ENCODE peak calls at places on chromosomes 1 and 21, in ten cellular contexts. I is small intestine; H is NT2/D1; A is tibial nerve; G is ovary; J is HepG2; T is body of pancreas; B is naive thymus-derived CD4-positive, alpha-beta T cell; O is IMR-90; C is mucosa of descending colon. P is an unnamed sample.

GRCh38 chr1:205301842-205302588 is 19.5 kb downstream of the NUAK2 start:
- DNase-seq in I (peak; percentile 83), G (no peak), C (no peak), A (no peak), T (no peak), O (peak; percentile 74), H (no peak), J (no peak), B (no peak), P (no peak)

GRCh38 chr1:30036666-30037065 is 686.7 kb downstream of the MATN1 start:
- DNase-seq in B (no peak), G (no peak), H (no peak), J (no peak), A (no peak), T (no peak), I (no peak), C (no peak), O (no peak), P (no peak)

GRCh38 chr21:42461881-42462877 is 33.8 kb downstream of the RSPH1 start:
- DNase-seq in I (peak; percentile 96), J (no peak), B (no peak), T (peak; percentile 61), G (no peak), O (no peak), A (no peak), C (peak; percentile 79), H (no peak), P (peak; percentile 30)

GRCh38 chr1:199404191-199404590 is 623.3 kb upstream of the NR5A2 start:
- DNase-seq in G (no peak), C (no peak), H (no peak), O (peak; percentile 57), A (no peak), I (no peak), J (no peak), T (no peak), B (no peak), P (no peak)

GRCh38 chr1:207833381-207833780 is 77.5 kb downstream of the CD34 start:
- DNase-seq in A (no peak), T (no peak), C (peak; percentile 1), B (no peak), O (no peak), H (no peak), I (no peak), J (no peak), G (no peak), P (no peak)

GRCh38 chr21:46081862-46082637 is 15.9 kb upstream of the COL6A2 start:
- DNase-seq in H (no peak), J (no peak), B (no peak), O (no peak), T (no peak), A (no peak), C (no peak), G (peak; percentile 17), I (no peak), P (peak; percentile 16)

GRCh38 chr1:42925132-42925769 is 33.4 kb downstream of the SLC2A1 start:
- DNase-seq in G (no peak), J (no peak), B (no peak), O (no peak), C (no peak), I (no peak), H (no peak), T (no peak), A (no peak), P (no peak)

GRCh38 chr1:247294282-247294681 is 37.4 kb downstream of the ZNF496 start:
- DNase-seq in B (no peak), T (no peak), H (no peak), C (no peak), J (no peak), O (peak; percentile 94), A (no peak), G (no peak), I (no peak), P (no peak)

GRCh38 chr1:220124542-220124941 is 30.6 kb downstream of the IARS2 start:
- DNase-seq in A (no peak), J (no peak), H (no peak), I (peak; percentile 28), C (no peak), B (no peak), T (no peak), O (peak; percentile 71), G (no peak), P (no peak)

GRCh38 chr1:18484726-18485125 is 4.0 kb downstream of the KLHDC7A start:
- DNase-seq in G (no peak), O (no peak), B (no peak), H (no peak), J (no peak), I (no peak), A (no peak), C (no peak), T (no peak), P (no peak)
- H3K4me1 ChIP-seq in G (no peaks in the 10 kb centered on the region), O (no peaks in the 10 kb centered on the region), B (no peaks in the 10 kb centered on the region), H (peaks cover 12% of the 10 kb centered on the region), J (peaks cover 55% of the 10 kb centered on the region), I (no peaks in the 10 kb centered on the region), A (peaks cover 15% of the 10 kb centered on the region), C (no peaks in the 10 kb centered on the region), T (peaks cover 37% of the 10 kb centered on the region), P (peaks cover 11% of the 10 kb centered on the region)

GRCh38 chr1:2528966-2529750 is 905 bp downstream of the HES5 start:
- DNase-seq in T (peak; percentile 46), G (no peak), H (no peak), A (no peak), I (no peak), J (no peak), C (peak; percentile 60), O (no peak), B (peak; percentile 45), P (peak; percentile 73)
- H3K4me1 ChIP-seq in T (peaks cover 64% of the 10 kb centered on the region), G (peaks cover 18% of the 10 kb centered on the region), H (peaks cover 21% of the 10 kb centered on the region), A (peaks cover 67% of the 10 kb centered on the region), I (peaks cover 18% of the 10 kb centered on the region), J (peaks cover 44% of the 10 kb centered on the region), C (peaks cover 54% of the 10 kb centered on the region), O (peaks cover 15% of the 10 kb centered on the region), B (peaks cover 30% of the 10 kb centered on the region), P (no peaks in the 10 kb centered on the region)

GRCh38 chr1:8409666-8410065 is 91.8 kb downstream of the SLC45A1 start:
- DNase-seq in J (no peak), B (no peak), C (no peak), A (no peak), O (no peak), I (peak; percentile 54), H (no peak), T (no peak), G (no peak), P (no peak)

GRCh38 chr1:8407652-8408051 is 89.7 kb downstream of the SLC45A1 start:
- DNase-seq in G (no peak), A (no peak), B (no peak), J (no peak), C (no peak), H (no peak), T (no peak), O (no peak), I (no peak), P (no peak)

GRCh38 chr1:8410791-8411190 is 92.9 kb downstream of the SLC45A1 start:
- DNase-seq in G (no peak), J (no peak), O (peak; percentile 55), I (no peak), T (no peak), H (no peak), A (no peak), B (no peak), C (no peak), P (no peak)

GRCh38 chr1:8408151-8408839 is 90.4 kb downstream of the SLC45A1 start:
- DNase-seq in O (peak; percentile 84), J (no peak), T (peak; percentile 80), A (no peak), G (peak; percentile 86), B (no peak), I (peak; percentile 95), C (peak; percentile 90), H (no peak), P (no peak)

GRCh38 chr1:8409107-8409506 is 91.2 kb downstream of the SLC45A1 start:
- DNase-seq in J (peak; percentile 9), C (peak; percentile 51), B (no peak), O (peak; percentile 81), H (no peak), I (peak; percentile 76), T (no peak), G (no peak), A (no peak), P (no peak)
- H3K4me1 ChIP-seq in J (peaks cover 19% of the 10 kb centered on the region), C (peaks cover 89% of the 10 kb centered on the region), B (peaks cover 25% of the 10 kb centered on the region), O (peaks cover 50% of the 10 kb centered on the region), H (peaks cover 5% of the 10 kb centered on the region), I (peaks cover 46% of the 10 kb centered on the region), T (peaks cover 81% of the 10 kb centered on the region), G (peaks cover 41% of the 10 kb centered on the region), A (peaks cover 88% of the 10 kb centered on the region), P (peaks cover 9% of the 10 kb centered on the region)

GRCh38 chr1:230146709-230147108 is 79.7 kb downstream of the GALNT2 start:
- DNase-seq in I (no peak), H (no peak), C (no peak), G (no peak), A (no peak), T (no peak), J (no peak), B (no peak), O (no peak), P (no peak)

GRCh38 chr1:230144765-230145504 is 77.9 kb downstream of the GALNT2 start:
- DNase-seq in T (no peak), J (no peak), A (no peak), I (no peak), C (no peak), O (no peak), B (no peak), G (no peak), H (no peak), P (no peak)

GRCh38 chr1:230144010-230144614 is 77.1 kb downstream of the GALNT2 start:
- DNase-seq in G (no peak), I (no peak), H (no peak), O (no peak), T (peak; percentile 45), J (peak; percentile 16), A (no peak), B (no peak), C (no peak), P (no peak)

GRCh38 chr1:230145953-230146476 is 79.0 kb downstream of the GALNT2 start:
- DNase-seq in I (no peak), B (no peak), J (no peak), H (no peak), O (no peak), T (no peak), A (no peak), G (no peak), C (no peak), P (no peak)

GRCh38 chr1:230145505-230145899 is 78.5 kb downstream of the GALNT2 start:
- DNase-seq in G (no peak), I (no peak), T (no peak), O (no peak), J (no peak), H (no peak), A (no peak), B (no peak), C (no peak), P (no peak)
- H3K4me1 ChIP-seq in G (peaks cover 15% of the 10 kb centered on the region), I (peaks cover 7% of the 10 kb centered on the region), T (peaks cover 88% of the 10 kb centered on the region), O (peaks cover 9% of the 10 kb centered on the region), J (peaks cover 50% of the 10 kb centered on the region), H (peaks cover 9% of the 10 kb centered on the region), A (peaks cover 95% of the 10 kb centered on the region), B (no peaks in the 10 kb centered on the region), C (peaks cover 11% of the 10 kb centered on the region), P (peaks cover 2% of the 10 kb centered on the region)

GRCh38 chr1:150976401-150976821 is 1.8 kb upstream of the CERS2 start:
- DNase-seq in B (no peak), I (no peak), J (no peak), T (no peak), O (no peak), H (no peak), C (no peak), A (no peak), G (no peak), P (no peak)
- H3K4me1 ChIP-seq in B (peaks cover 46% of the 10 kb centered on the region), I (no peaks in the 10 kb centered on the region), J (peaks cover 76% of the 10 kb centered on the region), T (peaks cover 61% of the 10 kb centered on the region), O (peaks cover 33% of the 10 kb centered on the region), H (peaks cover 37% of the 10 kb centered on the region), C (peaks cover 37% of the 10 kb centered on the region), A (peaks cover 81% of the 10 kb centered on the region), G (peaks cover 23% of the 10 kb centered on the region), P (peaks cover 20% of the 10 kb centered on the region)

GRCh38 chr1:159915571-159916239 is 9.6 kb downstream of the TAGLN2 start:
- DNase-seq in G (no peak), O (no peak), J (no peak), T (no peak), B (no peak), A (no peak), C (no peak), H (peak; percentile 78), I (no peak), P (no peak)
- H3K4me1 ChIP-seq in G (peaks cover 2% of the 10 kb centered on the region), O (peaks cover 35% of the 10 kb centered on the region), J (peaks cover 4% of the 10 kb centered on the region), T (peaks cover 63% of the 10 kb centered on the region), B (peaks cover 30% of the 10 kb centered on the region), A (peaks cover 46% of the 10 kb centered on the region), C (peaks cover 48% of the 10 kb centered on the region), H (peaks cover 58% of the 10 kb centered on the region), I (peaks cover 7% of the 10 kb centered on the region), P (peaks cover 24% of the 10 kb centered on the region)

P was measured in H9.